ENCODE peak calls at places on chromosome 22, in nine cellular contexts. Z is activated T-cell treated with anti-CD3 and anti-CD28 coated beads for 1 hour; E is CD8-positive, alpha-beta memory T cell; X is NCI-H774; L is mucosa of gallbladder; V is activated effector memory CD4-positive, alpha-beta T cell treated with anti-CD3 and anti-CD28 coated beads, Interleukin-2, amount 50 U/mL, for 16 hours; O is MCF 10A; I is activated B cell treated with CpG ODN at 0.5 μM for 24 hours; D is heart left ventricle. P is an unnamed sample.

GRCh38 chr22:45200862-45201511 is 37.3 kb downstream of the NUP50 start:
- DNase-seq in D (no peak), I (no peak), Z (no peak), V (no peak), O (no peak), E (no peak), L (no peak), X (no peak), P (peak; percentile 9)

GRCh38 chr22:39184586-39185577 is 32.4 kb upstream of the CBX7 start:
- DNase-seq in V (peak; percentile 50), O (no peak), E (no peak), X (no peak), L (no peak), Z (no peak), I (no peak), D (no peak), P (no peak)

GRCh38 chr22:48921411-48921903 is 906.2 kb downstream of the BRD1 start:
- DNase-seq in D (no peak), O (no peak), X (no peak), V (peak; percentile 34), I (no peak), L (no peak), E (no peak), Z (no peak), P (no peak)

GRCh38 chr22:32776397-32776796 is 25.1 kb upstream of the TIMP3 start:
- DNase-seq in L (no peak), D (no peak), Z (no peak), X (no peak), I (no peak), E (no peak), O (no peak), V (no peak), P (no peak)

GRCh38 chr22:24145446-24146189 is 35.7 kb upstream of the SUSD2 start:
- DNase-seq in L (no peak), I (no peak), Z (no peak), E (no peak), D (no peak), X (no peak), O (no peak), V (no peak), P (no peak)

GRCh38 chr22:38211556-38211955 is 9.8 kb downstream of the MAFF start:
- DNase-seq in X (no peak), V (no peak), Z (no peak), L (no peak), E (no peak), I (no peak), D (no peak), O (no peak), P (no peak)

GRCh38 chr22:25919452-25919851 is 177.5 kb downstream of the MYO18B start:
- DNase-seq in D (no peak), E (no peak), I (no peak), O (no peak), L (no peak), X (peak; percentile 81), V (no peak), Z (no peak), P (no peak)

GRCh38 chr22:36413022-36413770 is 25.4 kb upstream of the MYH9 start:
- DNase-seq in D (peak; percentile 65), I (no peak), X (no peak), O (peak; percentile 59), L (no peak), E (no peak), V (no peak), Z (no peak), P (no peak)

GRCh38 chr22:22037740-22038139 is 55.2 kb upstream of the TOP3B start:
- DNase-seq in D (no peak), E (no peak), X (no peak), L (no peak), V (no peak), Z (no peak), O (no peak), I (no peak), P (no peak)